ENCODE peak calls at places on chromosomes 4 and X, in four cellular contexts. G, U, E and A are unnamed samples.

GRCh38 chrX:109847257-109848187 is 114.5 kb upstream of the ACSL4 start:
- DNase-seq in G (peak), E (no peak), U (peak), A (no peak)

GRCh38 chrX:154534526-154535322 is 11.9 kb downstream of the G6PD start:
- DNase-seq in E (peak), G (peak), U (peak), A (peak)

GRCh38 chrX:149962859-149963757 is 24.8 kb upstream of the EOLA2 start:
- DNase-seq in G (peak), E (no peak), U (peak), A (peak)

GRCh38 chr4:168028568-168028967 is 63.8 kb upstream of the ANXA10 start:
- DNase-seq in G (peak), U (peak), E (no peak), A (no peak)

GRCh38 chr4:79053754-79054153 is 114.5 kb upstream of the PAQR3 start:
- DNase-seq in E (no peak), G (no peak), U (no peak), A (no peak)

GRCh38 chr4:2936773-2937145 is 26.4 kb downstream of the NOP14 start:
- DNase-seq in G (no peak), E (no peak), U (peak), A (peak)

GRCh38 chr4:169756971-169757574 is 671 bp downstream of the HPF1 start:
- DNase-seq in E (no peak), U (no peak), G (no peak), A (no peak)

GRCh38 chr4:187617117-187617516 is 378.5 kb upstream of the ZFP42 start:
- DNase-seq in G (no peak), U (peak), E (no peak), A (no peak)

GRCh38 chr4:163665521-163666334 is 171.2 kb downstream of the TMA16 start:
- DNase-seq in U (no peak), G (no peak), E (no peak), A (no peak)

GRCh38 chr4:138111462-138112000 is 130.6 kb downstream of the SLC7A11 start:
- DNase-seq in U (peak), G (no peak), E (no peak), A (no peak)

GRCh38 chrX:46573331-46573895 is at the start of gene CHST7:
- DNase-seq in U (peak), E (no peak), G (peak), A (no peak)

GRCh38 chr4:118772149-118773081 is 63.5 kb downstream of the SEC24D start:
- DNase-seq in U (peak), G (peak), E (peak), A (no peak)

GRCh38 chrX:121579016-121579760 is 531.8 kb downstream of the GLUD2 start:
- DNase-seq in E (no peak), G (no peak), U (no peak), A (peak)

GRCh38 chrX:119155416-119156035 is 27.9 kb upstream of the KIAA1210 start:
- DNase-seq in G (peak), E (no peak), U (peak), A (no peak)

GRCh38 chr4:149896428-149896827 is 80.8 kb upstream of the IQCM start:
- DNase-seq in E (no peak), G (no peak), U (peak), A (no peak)

DNA sequence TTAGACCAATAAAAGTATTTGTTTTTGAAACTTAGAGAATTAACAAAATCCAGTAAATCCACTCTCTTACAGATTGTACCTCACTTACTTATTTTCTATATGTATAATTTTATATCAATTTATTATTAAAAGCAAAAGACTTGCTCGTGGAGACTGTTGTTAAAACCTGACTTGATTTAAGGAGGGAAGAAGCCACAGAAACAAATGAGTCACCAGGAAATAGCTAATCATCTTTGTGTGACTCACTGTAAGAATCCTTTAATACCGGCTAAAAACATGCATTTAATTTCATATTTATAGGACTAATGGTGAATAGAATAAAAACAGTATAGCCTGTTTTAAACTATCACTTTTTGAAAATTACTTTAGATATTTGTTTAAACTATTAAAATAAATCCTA is 29.9 kb upstream of the UBE2NL start:
- DNase-seq in U (peak), G (no peak), E (no peak), A (no peak)
- H3K27ac ChIP-seq in U (no peak), G (no peak), E (no peak), A (no peak)

GRCh38 chrX:115719171-115719570 is 158.2 kb downstream of the PLS3 start:
- DNase-seq in U (no peak), G (no peak), E (no peak), A (no peak)
- TF ChIP-seq ELK1 in U (no peak), G (no peak), E (no peak), A (no peak)

GRCh38 chr4:13577660-13578059 is 33.4 kb upstream of the NKX3-2 start:
- DNase-seq in G (no peak), U (no peak), E (no peak), A (no peak)

GRCh38 chr4:13584481-13584880 is 40.2 kb upstream of the NKX3-2 start:
- DNase-seq in U (no peak), E (no peak), G (no peak), A (no peak)

DNA sequence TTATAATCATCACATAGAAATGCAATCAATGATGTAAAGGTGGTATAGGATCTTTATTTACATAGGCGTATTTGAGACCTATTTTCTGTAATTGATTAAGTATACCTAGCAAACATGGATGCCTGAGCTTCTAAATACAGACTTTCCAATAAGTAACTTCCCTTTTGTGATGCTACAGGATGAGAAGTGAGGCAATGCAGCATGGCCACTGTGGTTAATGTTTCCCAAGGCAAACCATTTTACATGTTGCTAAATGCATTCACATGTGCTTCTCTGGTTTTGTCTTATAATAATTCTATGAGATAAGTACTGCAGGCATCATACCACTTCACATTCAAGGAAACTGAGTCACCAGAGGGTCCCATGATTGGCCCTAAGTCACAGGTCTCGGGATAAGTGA is 35.7 kb upstream of the NKX3-2 start:
- DNase-seq in U (no peak), E (no peak), G (no peak), A (no peak)
- H3K27ac ChIP-seq in U (no peak), E (no peak), G (no peak), A (no peak)

DNA sequence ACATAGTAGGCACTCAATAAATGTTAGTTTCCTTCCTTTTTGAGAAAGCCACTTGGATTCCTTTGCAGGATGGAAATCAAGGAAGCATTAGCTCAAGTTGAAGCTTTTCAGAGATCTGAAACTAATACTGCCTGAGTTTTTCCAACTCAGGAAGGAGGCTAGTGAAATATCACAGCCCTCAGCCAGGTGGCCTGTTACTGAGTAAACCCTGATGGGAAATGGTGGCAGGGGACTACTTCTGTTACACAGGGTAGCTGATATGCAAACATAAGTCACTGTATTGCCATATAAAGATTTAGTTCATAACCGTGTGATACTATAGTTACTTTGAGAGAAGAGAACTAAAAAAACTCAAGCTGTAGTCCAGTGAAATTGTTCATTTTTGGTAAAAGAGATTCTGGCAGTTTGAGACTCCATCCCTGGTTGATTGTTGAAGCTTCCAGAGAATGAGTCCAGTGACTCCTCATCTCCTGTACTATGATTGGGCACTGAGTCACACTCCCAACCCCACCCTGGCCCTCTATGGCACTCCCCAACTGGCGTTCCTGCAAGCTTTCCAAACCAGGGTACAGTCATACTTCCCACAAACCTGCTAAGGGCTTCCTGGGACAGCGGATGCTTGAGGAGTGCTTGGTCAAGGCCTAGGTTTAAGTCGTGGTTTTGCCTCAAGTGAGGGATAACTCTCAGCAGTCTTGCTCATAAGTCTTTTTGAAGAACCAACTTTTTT is 81.8 kb downstream of the MID1IP1 start:
- DNase-seq in G (no peak), E (no peak), U (peak), A (no peak)
- TF ChIP-seq ELK1 in G (no peak), E (no peak), U (no peak), A (no peak)

DNA sequence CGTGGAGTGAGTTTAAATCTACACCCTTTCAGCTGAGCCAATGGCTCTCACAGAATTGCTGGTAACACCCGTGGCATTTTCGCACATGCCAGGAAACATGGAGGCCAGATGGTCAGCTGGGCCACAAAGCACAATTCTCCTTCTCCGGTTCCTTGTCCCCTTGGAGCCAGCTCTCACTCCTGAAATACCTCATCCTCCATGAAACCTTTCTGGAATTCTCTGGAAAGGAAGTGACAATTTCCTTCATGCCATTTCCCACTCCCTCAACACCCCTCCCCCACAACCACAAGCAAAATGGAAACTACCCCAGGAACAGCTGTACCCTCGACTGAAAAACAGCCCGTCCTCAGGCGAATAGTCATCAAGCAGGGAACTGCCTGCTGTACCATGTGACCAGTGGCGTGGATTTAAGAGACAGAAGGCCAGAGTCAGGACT is 24.7 kb downstream of the ELF4 start:
- DNase-seq in G (no peak), U (peak), E (no peak), A (no peak)
- H3K27ac ChIP-seq in G (no peak), U (no peak), E (peak), A (peak)

GRCh38 chr4:107736037-107736436 is 16.0 kb upstream of the PAPSS1 start:
- DNase-seq in E (no peak), U (no peak), G (no peak), A (no peak)

GRCh38 chr4:107734120-107734519 is 14.1 kb upstream of the PAPSS1 start:
- DNase-seq in E (peak), U (no peak), G (no peak), A (no peak)

GRCh38 chr4:107740381-107740780 is 20.3 kb upstream of the PAPSS1 start:
- DNase-seq in E (no peak), G (no peak), U (peak), A (no peak)

GRCh38 chr4:107737470-107737869 is 17.4 kb upstream of the PAPSS1 start:
- DNase-seq in G (no peak), E (no peak), U (no peak), A (no peak)

DNA sequence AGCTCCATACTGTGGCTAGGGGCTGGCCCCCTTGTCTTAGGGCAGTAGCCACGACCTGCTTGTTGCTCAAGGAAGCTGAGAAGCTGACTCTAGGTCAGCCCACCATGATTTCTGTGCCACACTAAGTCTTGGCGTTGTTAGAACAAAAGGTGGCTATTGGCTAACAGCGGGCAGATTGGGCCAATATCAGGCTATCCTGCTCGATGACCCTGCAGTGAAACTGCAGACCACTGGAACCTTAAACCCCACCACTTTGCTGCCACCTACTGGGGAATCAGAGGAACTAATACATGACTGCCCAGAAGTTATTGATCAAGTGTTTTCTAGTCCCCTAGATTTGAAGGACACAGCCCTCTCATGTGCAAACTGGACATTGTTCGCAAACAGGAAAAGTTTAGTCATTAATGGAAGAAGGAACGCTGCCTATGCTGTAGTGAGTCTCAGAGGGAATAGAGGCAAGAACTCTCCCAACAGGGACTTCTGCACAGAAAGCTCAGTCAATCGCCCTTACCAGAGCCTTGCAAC is 17.0 kb upstream of the PAPSS1 start:
- DNase-seq in U (peak), E (peak), G (peak), A (no peak)
- TF ChIP-seq ELK1 in U (no peak), E (no peak), G (no peak), A (no peak)